ENCODE peak calls at places on chromosomes 4 and X, in seven cellular contexts. F is stimulated activated CD8-positive, alpha-beta memory T cell treated with anti-CD3 and anti-CD28 coated beads, Interleukin-4, amount 100 ng/mL, for 1 hour; U is cardiac fibroblast; J is stromal cell of bone marrow; S is M059J; C is RKO; Y is dermis blood vessel endothelial cell. T is an unnamed sample.

GRCh38 chr4:113684534-113685091 is 76.9 kb downstream of the CAMK2D start:
- DNase-seq in F (no peak), U (peak), J (peak), S (peak), C (peak), Y (no peak), T (no peak)

GRCh38 chrX:3184176-3184930 is 143.1 kb downstream of the ARSF start:
- DNase-seq in F (no peak), U (peak), J (peak), S (peak), C (no peak), Y (no peak), T (no peak)

GRCh38 chr4:1187182-1187581 is 14.8 kb upstream of the SPON2 start:
- DNase-seq in F (no peak), U (no peak), J (no peak), S (no peak), C (peak), Y (no peak), T (peak)

GRCh38 chr4:7462509-7462971 is 27.8 kb upstream of the PSAPL1 start:
- DNase-seq in F (no peak), U (no peak), J (peak), S (peak), C (peak), Y (no peak), T (no peak)

GRCh38 chrX:49029876-49030275 is 13.3 kb downstream of the TFE3 start:
- DNase-seq in F (no peak), U (no peak), J (no peak), S (peak), C (no peak), Y (no peak), T (no peak)

GRCh38 chr4:103011378-103012025 is 8.0 kb downstream of the SLC9B1 start:
- DNase-seq in F (no peak), U (peak), J (no peak), S (peak), C (no peak), Y (no peak), T (no peak)

GRCh38 chr4:76383001-76383400 is 37.9 kb downstream of the CCDC158 start:
- DNase-seq in F (no peak), U (no peak), J (no peak), S (no peak), C (no peak), Y (no peak), T (no peak)

GRCh38 chrX:30153881-30154260 is 61.5 kb upstream of the MAGEB2 start:
- DNase-seq in F (no peak), U (peak), J (no peak), S (peak), C (no peak), Y (no peak), T (no peak)

GRCh38 chr4:179634862-179635261 is 2192.6 kb upstream of the AGA start:
- DNase-seq in F (no peak), U (no peak), J (no peak), S (no peak), C (no peak), Y (no peak), T (no peak)

GRCh38 chrX:27966492-27966891 is 14.8 kb downstream of the DCAF8L1 start:
- DNase-seq in F (no peak), U (peak), J (no peak), S (no peak), C (no peak), Y (peak), T (no peak)

GRCh38 chrX:97638621-97639020 is 754.9 kb downstream of the RPA4 start:
- DNase-seq in F (no peak), U (no peak), J (no peak), S (no peak), C (no peak), Y (no peak), T (no peak)

GRCh38 chrX:66200855-66201795 is 37.1 kb downstream of the HEPH start:
- DNase-seq in F (no peak), U (peak), J (peak), S (no peak), C (peak), Y (no peak), T (no peak)

GRCh38 chrX:80705379-80705778 is 104.3 kb downstream of the BRWD3 start:
- DNase-seq in F (no peak), U (no peak), J (no peak), S (no peak), C (no peak), Y (no peak), T (no peak)

GRCh38 chr4:82230310-82230709 is 143.5 kb downstream of the HNRNPD start:
- DNase-seq in F (no peak), U (peak), J (no peak), S (no peak), C (no peak), Y (no peak), T (no peak)

GRCh38 chrX:130053236-130053635 is 57.1 kb downstream of the ELF4 start:
- DNase-seq in F (no peak), U (no peak), J (no peak), S (no peak), C (no peak), Y (no peak), T (no peak)

GRCh38 chr4:81360722-81361121 is 111.0 kb downstream of the RASGEF1B start:
- DNase-seq in F (no peak), U (peak), J (no peak), S (no peak), C (peak), Y (no peak), T (no peak)